ENCODE peak calls at places on chromosomes 13 and 19, in ten cellular contexts. W is tibial nerve; C is effector memory CD4-positive, alpha-beta T cell; J is fibroblast of lung; Y is substantia nigra; V is iPS DF 6.9; N is Peyer's patch; U is cardiac muscle cell; F is heart right ventricle; O is HepG2. M is an unnamed sample.

GRCh38 chr13:93249259-93249917 is 22.8 kb downstream of the GPC6 start:
- DNase-seq in W (no peak), C (no peak), J (peak; percentile 93), Y (no peak), V (no peak), N (no peak), U (no peak), F (no peak), O (peak; percentile 90), M (peak; percentile 69)

GRCh38 chr19:50723069-50723468 is at the start of gene CLEC11A:
- DNase-seq in W (peak; percentile 49), C (no peak), J (no peak), Y (no peak), V (no peak), N (peak; percentile 64), U (no peak), F (peak; percentile 68), O (no peak), M (peak; percentile 55)

GRCh38 chr13:47594833-47595232 is 406.2 kb downstream of the SUCLA2 start:
- DNase-seq in W (no peak), C (no peak), J (no peak), Y (no peak), V (peak; percentile 4), N (no peak), U (no peak), F (no peak), O (no peak), M (no peak)

GRCh38 chr19:44878119-44878865 is 12.8 kb upstream of the TOMM40 start:
- DNase-seq in W (no peak), C (no peak), J (no peak), Y (no peak), V (no peak), N (no peak), U (no peak), F (no peak), O (no peak), M (no peak)

GRCh38 chr13:30257433-30258099 is 49.8 kb downstream of the KATNAL1 start:
- DNase-seq in W (no peak), C (no peak), J (peak; percentile 47), Y (no peak), V (no peak), N (no peak), U (peak; percentile 75), F (no peak), O (no peak), M (no peak)

GRCh38 chr19:34336781-34337271 is 28.2 kb upstream of the GPI start:
- DNase-seq in W (peak; percentile 48), C (no peak), J (no peak), Y (no peak), V (no peak), N (peak; percentile 61), U (peak; percentile 65), F (no peak), O (no peak), M (no peak)

GRCh38 chr13:23440821-23441608 is 7.5 kb upstream of the SACS start:
- DNase-seq in W (no peak), C (no peak), J (no peak), Y (no peak), V (no peak), N (no peak), U (no peak), F (no peak), O (no peak), M (no peak)

GRCh38 chr13:113002206-113002821 is 33.3 kb downstream of the MCF2L start:
- DNase-seq in W (no peak), C (no peak), J (no peak), Y (no peak), V (no peak), N (no peak), U (peak; percentile 58), F (no peak), O (peak; percentile 61), M (no peak)

GRCh38 chr13:31629085-31629785 is 110.1 kb upstream of the RXFP2 start:
- DNase-seq in W (no peak), C (no peak), J (peak; percentile 70), Y (no peak), V (no peak), N (no peak), U (no peak), F (no peak), O (no peak), M (no peak)

GRCh38 chr19:55189424-55189823 is 9.3 kb upstream of the SYT5 start:
- DNase-seq in W (no peak), C (no peak), J (peak; percentile 96), Y (no peak), V (no peak), N (no peak), U (no peak), F (no peak), O (no peak), M (peak; percentile 73)

GRCh38 chr19:41774515-41774980 is 19.2 kb downstream of the CEACAM6 start:
- DNase-seq in W (no peak), C (peak; percentile 40), J (no peak), Y (no peak), V (no peak), N (peak; percentile 88), U (no peak), F (no peak), O (no peak), M (no peak)

GRCh38 chr13:114339779-114340534 is 25.7 kb downstream of the CHAMP1 start:
- DNase-seq in W (no peak), C (no peak), J (peak; percentile 26), Y (no peak), V (no peak), N (peak; percentile 74), U (no peak), F (no peak), O (peak; percentile 22), M (no peak)

GRCh38 chr19:29680447-29680846 is 15.2 kb downstream of the PLEKHF1 start:
- DNase-seq in W (no peak), C (peak; percentile 80), J (no peak), Y (no peak), V (no peak), N (peak; percentile 95), U (no peak), F (peak; percentile 54), O (no peak), M (no peak)

GRCh38 chr19:7506385-7507328 is 9.2 kb upstream of the ZNF358 start:
- DNase-seq in W (peak; percentile 82), C (no peak), J (peak; percentile 75), Y (no peak), V (peak; percentile 95), N (peak; percentile 95), U (peak; percentile 68), F (peak; percentile 80), O (peak; percentile 52), M (no peak)

GRCh38 chr13:66805657-66806056 is 424.5 kb downstream of the PCDH9 start:
- DNase-seq in W (peak; percentile 50), C (no peak), J (peak; percentile 81), Y (no peak), V (no peak), N (no peak), U (no peak), F (no peak), O (no peak), M (no peak)

GRCh38 chr19:21602105-21602658 is 96.8 kb downstream of the ZNF429 start:
- DNase-seq in W (no peak), C (no peak), J (no peak), Y (no peak), V (no peak), N (no peak), U (no peak), F (no peak), O (no peak), M (no peak)

GRCh38 chr19:21607453-21607852 is 102.1 kb downstream of the ZNF429 start:
- DNase-seq in W (no peak), C (no peak), J (no peak), Y (no peak), V (no peak), N (no peak), U (no peak), F (no peak), O (no peak), M (no peak)

GRCh38 chr19:21604941-21605548 is 99.6 kb downstream of the ZNF429 start:
- DNase-seq in W (no peak), C (no peak), J (peak; percentile 20), Y (no peak), V (no peak), N (no peak), U (no peak), F (no peak), O (no peak), M (no peak)

GRCh38 chr19:21603431-21604153 is 98.2 kb downstream of the ZNF429 start:
- DNase-seq in W (no peak), C (no peak), J (peak; percentile 1), Y (no peak), V (no peak), N (no peak), U (peak; percentile 15), F (no peak), O (no peak), M (no peak)

DNA sequence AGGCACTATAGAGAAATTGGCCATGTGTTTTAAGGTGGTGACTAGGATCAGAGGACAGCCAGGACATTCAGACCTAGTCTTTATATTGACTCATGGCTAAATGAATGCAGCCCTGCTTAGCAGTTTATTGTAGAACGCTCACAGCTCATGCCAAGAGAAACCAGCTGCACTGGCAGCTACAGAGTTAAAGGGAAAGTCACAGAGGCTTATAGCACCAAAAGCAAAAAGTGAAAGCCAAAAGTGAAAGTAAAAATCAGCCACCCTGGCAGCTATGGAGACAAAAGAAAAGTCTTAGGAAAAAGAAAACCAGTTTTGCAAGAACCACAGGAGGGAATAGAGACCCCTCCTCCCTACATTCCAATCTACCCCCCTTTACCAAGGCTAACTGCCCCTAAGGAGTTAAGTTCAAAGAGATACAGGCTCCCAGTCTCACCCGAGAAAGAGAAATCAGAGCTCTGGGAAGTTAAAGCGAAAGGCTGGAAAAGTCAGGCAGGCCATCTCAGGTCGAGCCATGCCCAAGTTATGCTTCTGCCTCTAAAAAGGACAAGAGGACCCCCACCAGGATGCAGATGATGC is 99.0 kb downstream of the ZNF429 start:
- DNase-seq in W (no peak), C (no peak), J (peak; percentile 48), Y (no peak), V (no peak), N (no peak), U (peak; percentile 26), F (no peak), O (no peak), M (no peak)
- H3K27ac ChIP-seq in W (peak overlapping the region; percentile 22), C (peak overlapping the region; percentile 42), J (no peak overlapping the region), Y (no peak overlapping the region), V (no peak overlapping the region), N (peak overlapping the region; percentile 59), U (peak overlapping the region; percentile 72), F (peak overlapping the region; percentile 82), O (no peak overlapping the region), M (no peak overlapping the region)

GRCh38 chr19:14509382-14509781 is 8.8 kb downstream of the DNAJB1 start:
- DNase-seq in W (no peak), C (no peak), J (no peak), Y (no peak), V (no peak), N (no peak), U (no peak), F (no peak), O (no peak), M (no peak)
- H3K27ac ChIP-seq in W (peak overlapping the region; percentile 30), C (no peak overlapping the region), J (no peak overlapping the region), Y (no peak overlapping the region), V (no peak overlapping the region), N (no peak overlapping the region), U (no peak overlapping the region), F (peak overlapping the region; percentile 16), O (no peak overlapping the region), M (no peak overlapping the region)

GRCh38 chr19:37014456-37014855 is 63.8 kb upstream of the ZNF420 start:
- DNase-seq in W (no peak), C (no peak), J (no peak), Y (no peak), V (no peak), N (no peak), U (no peak), F (no peak), O (no peak), M (no peak)
- H3K27ac ChIP-seq in W (no peak overlapping the region), C (no peak overlapping the region), J (no peak overlapping the region), Y (no peak overlapping the region), V (no peak overlapping the region), N (no peak overlapping the region), U (no peak overlapping the region), F (no peak overlapping the region), O (no peak overlapping the region), M (no peak overlapping the region)

GRCh38 chr19:58581227-58582141 is 8.3 kb upstream of the MZF1 start:
- DNase-seq in W (peak; percentile 89), C (peak; percentile 78), J (peak; percentile 70), Y (no peak), V (peak; percentile 92), N (peak; percentile 92), U (peak; percentile 94), F (peak; percentile 89), O (peak; percentile 16), M (peak; percentile 74)
- H3K27ac ChIP-seq in W (no peak overlapping the region), C (no peak overlapping the region), J (no peak overlapping the region), Y (peak overlapping the region; percentile 23), V (no peak overlapping the region), N (peak overlapping the region; percentile 61), U (peak overlapping the region; percentile 94), F (peak overlapping the region; percentile 42), O (no peak overlapping the region), M (peak overlapping the region; percentile 59)

M was measured in AG04450.